ENCODE peak calls at places on chromosomes 13 and 19, in seven cellular contexts. K, Y, S, P, C, H and Z are unnamed samples.

GRCh38 chr13:23375007-23375971 is 58.2 kb downstream of the SACS start:
- DNase-seq in P (peak; percentile 89), H (peak; percentile 98), C (peak; percentile 51), Y (peak; percentile 95), S (peak; percentile 94), K (peak; percentile 96), Z (peak; percentile 99)

GRCh38 chr19:570315-570714 is 2.1 kb upstream of the BSG start:
- DNase-seq in P (no peak), H (no peak), Y (no peak), S (no peak), C (no peak), K (no peak), Z (no peak)

GRCh38 chr13:20825476-20825875 is 51.7 kb upstream of the EEF1AKMT1 start:
- DNase-seq in P (no peak), S (peak; percentile 54), C (no peak), Y (peak; percentile 11), K (no peak), H (no peak), Z (no peak)

GRCh38 chr19:4730740-4731171 is 7.1 kb upstream of the DPP9 start:
- DNase-seq in S (no peak), K (peak; percentile 22), P (peak; percentile 57), H (peak; percentile 56), C (no peak), Y (no peak), Z (peak; percentile 45)

GRCh38 chr19:49133621-49134454 is 14.5 kb downstream of the PPFIA3 start:
- DNase-seq in Y (peak; percentile 40), C (no peak), H (peak; percentile 62), S (peak; percentile 63), K (peak; percentile 69), P (peak; percentile 60), Z (no peak)

GRCh38 chr13:79481685-79482052 is 714 bp downstream of the NDFIP2 start:
- DNase-seq in K (peak; percentile 30), S (no peak), P (peak; percentile 0), H (no peak), C (no peak), Y (no peak), Z (peak; percentile 25)

GRCh38 chr13:78610381-78610883 is 7.1 kb upstream of the POU4F1 start:
- DNase-seq in H (no peak), C (no peak), P (no peak), S (peak; percentile 54), Y (peak; percentile 15), K (no peak), Z (no peak)

GRCh38 chr13:21606251-21606650 is 2.3 kb upstream of the MICU2 start:
- DNase-seq in Y (no peak), K (no peak), P (no peak), H (no peak), S (no peak), C (no peak), Z (no peak)

GRCh38 chr19:15107056-15108010 is at the start of gene SYDE1:
- DNase-seq in P (peak; percentile 42), C (no peak), S (peak; percentile 63), K (peak; percentile 41), H (peak; percentile 27), Y (peak; percentile 80), Z (peak; percentile 44)

GRCh38 chr19:31648347-31648746 is 299.1 kb upstream of the TSHZ3 start:
- DNase-seq in C (peak; percentile 23), K (no peak), H (no peak), S (peak; percentile 10), Y (no peak), P (no peak), Z (no peak)

GRCh38 chr19:13051581-13052165 is 51.0 kb downstream of the LYL1 start:
- DNase-seq in K (peak; percentile 75), S (peak; percentile 67), H (peak; percentile 83), C (no peak), Y (no peak), P (peak; percentile 79), Z (no peak)

GRCh38 chr13:71218960-71219359 is 648.0 kb downstream of the DACH1 start:
- DNase-seq in C (no peak), S (no peak), P (peak; percentile 3), Y (no peak), H (no peak), K (no peak), Z (no peak)

GRCh38 chr19:11736696-11737095 is 2.0 kb downstream of the ZNF823 start:
- DNase-seq in Y (peak; percentile 38), S (peak; percentile 11), K (no peak), P (no peak), H (peak; percentile 15), C (no peak), Z (peak; percentile 47)

GRCh38 chr13:113559901-113560644 is 24.5 kb upstream of the TFDP1 start:
- DNase-seq in C (no peak), K (no peak), H (no peak), P (no peak), Y (no peak), S (no peak), Z (no peak)

DNA sequence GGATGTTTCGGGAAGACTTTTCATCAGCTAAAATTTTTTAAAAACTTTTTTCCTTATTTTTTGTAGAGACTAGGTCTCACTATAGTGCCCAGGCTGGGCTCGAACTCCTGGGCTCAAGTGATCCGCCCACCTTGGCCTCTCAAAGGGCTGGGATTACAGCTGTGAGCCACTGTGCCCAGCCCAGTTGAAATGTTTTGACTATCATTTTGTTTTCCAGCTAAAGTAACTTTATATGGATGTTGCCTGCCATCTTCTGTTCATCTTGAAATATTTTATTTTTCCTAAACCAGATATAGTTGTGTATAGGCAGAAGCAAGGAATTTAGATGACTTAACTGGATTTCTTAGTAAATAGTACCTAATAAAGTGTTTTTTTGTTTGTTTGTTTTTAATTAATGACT is 7.0 kb downstream of the CAB39L start:
- DNase-seq in S (peak; percentile 82), K (peak; percentile 21), Y (peak; percentile 75), C (no peak), H (no peak), P (peak; percentile 1), Z (no peak)
- TF ChIP-seq CTCF in S (no peak), K (no peak), Y (peak; percentile 48), C (peak; percentile 10), H (no peak), P (no peak), Z (no peak)

GRCh38 chr13:111186305-111186930 is 71.3 kb downstream of the ARHGEF7 start:
- DNase-seq in Y (no peak), P (no peak), S (no peak), H (no peak), K (no peak), C (no peak), Z (no peak)
- TF ChIP-seq CTCF in Y (no peak), P (no peak), S (no peak), H (no peak), K (no peak), C (no peak), Z (no peak)

DNA sequence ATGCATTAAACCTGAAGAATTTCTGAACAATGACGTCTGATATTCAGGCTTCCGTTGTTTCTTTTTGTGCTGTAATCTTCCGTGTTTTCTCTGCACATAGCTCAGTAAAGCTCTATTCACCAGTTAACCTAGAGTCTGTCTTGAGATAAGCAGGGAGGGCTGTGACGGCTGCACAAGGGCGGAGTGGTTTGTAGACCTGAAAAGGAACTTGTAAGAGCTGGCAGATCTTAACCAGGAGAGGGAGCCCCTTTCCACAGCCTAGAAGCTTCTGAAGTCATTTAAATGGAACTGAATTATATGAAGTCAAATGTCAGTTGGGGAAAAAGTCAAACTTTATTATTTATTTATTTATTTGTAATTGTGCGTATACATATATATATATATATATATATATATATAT is 27.5 kb downstream of the DPRX start:
- DNase-seq in P (no peak), Y (no peak), H (no peak), K (no peak), C (no peak), S (no peak), Z (no peak)
- TF ChIP-seq CTCF in P (no peak), Y (no peak), H (no peak), K (no peak), C (no peak), S (no peak), Z (no peak)

GRCh38 chr19:23996549-23996948 is 81.9 kb downstream of the ZNF726 start:
- DNase-seq in C (no peak), K (no peak), Y (no peak), S (no peak), P (peak; percentile 5), H (no peak), Z (no peak)
- TF ChIP-seq CTCF in C (no peak), K (no peak), Y (peak; percentile 34), S (peak; percentile 5), P (peak; percentile 55), H (peak; percentile 54), Z (no peak)

GRCh38 chr13:98557934-98558630 is 18.8 kb downstream of the STK24 start:
- DNase-seq in P (no peak), C (no peak), K (no peak), H (no peak), S (no peak), Y (no peak), Z (no peak)

GRCh38 chr13:98556417-98556816 is 20.5 kb downstream of the STK24 start:
- DNase-seq in Y (no peak), H (no peak), C (no peak), P (no peak), K (no peak), S (no peak), Z (no peak)

GRCh38 chr13:98563071-98563470 is 13.8 kb downstream of the STK24 start:
- DNase-seq in P (no peak), H (no peak), C (no peak), S (no peak), Y (no peak), K (no peak), Z (no peak)

DNA sequence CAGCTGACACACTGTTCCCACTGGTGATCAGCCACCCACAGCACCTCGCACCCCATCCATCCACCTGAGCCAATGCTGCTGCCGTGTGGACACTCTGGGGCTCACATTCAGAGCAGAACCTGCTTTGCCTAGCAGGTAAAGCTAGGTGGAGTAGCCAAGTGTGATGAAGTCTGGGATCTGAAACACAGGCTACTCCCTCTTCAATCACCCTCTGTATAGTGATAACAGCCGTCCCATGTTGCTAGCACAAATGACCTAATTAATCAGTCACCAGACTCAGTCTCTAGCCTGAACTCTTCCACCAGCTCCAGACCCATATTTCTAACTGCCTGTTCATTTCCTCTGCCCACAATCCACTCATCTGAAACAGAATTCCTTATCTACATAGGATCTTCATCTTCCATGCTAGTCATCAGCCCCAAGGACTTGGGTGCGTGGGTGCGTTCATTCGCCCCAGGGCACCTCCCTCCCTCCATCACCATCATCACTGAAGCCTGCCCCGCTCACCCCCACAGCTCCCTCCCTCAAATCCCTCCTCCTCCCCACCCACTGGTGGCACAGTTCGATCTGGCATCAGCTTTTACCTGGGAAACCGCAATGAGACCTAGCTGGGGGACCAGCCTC is 19.8 kb downstream of the STK24 start:
- DNase-seq in K (peak; percentile 49), Y (no peak), S (no peak), H (no peak), C (peak; percentile 42), P (no peak), Z (no peak)
- TF ChIP-seq CTCF in K (no peak), Y (no peak), S (no peak), H (no peak), C (peak; percentile 57), P (no peak), Z (no peak)